ENCODE peak calls at places on chromosomes 5 and 9, in four cellular contexts. One of them, this sample, is unnamed.

GRCh38 chr9:93473411-93473810 is 20.0 kb upstream of the FAM120AOS start:
- DNase-seq in kidney glomerular epithelial cell: no peak
- DNase-seq in RWPE2: no peak
- DNase-seq in CD8-positive, alpha-beta memory T cell: no peak
- DNase-seq in this sample: no peak

GRCh38 chr9:134275379-134275778 is 50.9 kb upstream of the RXRA start:
- DNase-seq in kidney glomerular epithelial cell: no peak
- DNase-seq in RWPE2: no peak
- DNase-seq in CD8-positive, alpha-beta memory T cell: no peak
- DNase-seq in this sample: no peak

GRCh38 chr9:128093016-128093415 is 25.0 kb downstream of the SLC25A25 start:
- DNase-seq in kidney glomerular epithelial cell: no peak
- DNase-seq in RWPE2: no peak
- DNase-seq in CD8-positive, alpha-beta memory T cell: no peak
- DNase-seq in this sample: no peak

GRCh38 chr5:56589486-56589870 is 225.9 kb upstream of the MAP3K1 start:
- DNase-seq in kidney glomerular epithelial cell: no peak
- DNase-seq in RWPE2: no peak
- DNase-seq in CD8-positive, alpha-beta memory T cell: no peak
- DNase-seq in this sample: no peak

GRCh38 chr9:71816782-71817549 is 48.7 kb upstream of the CEMIP2 start:
- DNase-seq in kidney glomerular epithelial cell: no peak
- DNase-seq in RWPE2: no peak
- DNase-seq in CD8-positive, alpha-beta memory T cell: no peak
- DNase-seq in this sample: no peak

GRCh38 chr5:145495741-145496140 is 339.4 kb downstream of the PRELID2 start:
- DNase-seq in kidney glomerular epithelial cell: peak
- DNase-seq in RWPE2: no peak
- DNase-seq in CD8-positive, alpha-beta memory T cell: no peak
- DNase-seq in this sample: peak

GRCh38 chr9:110919609-110920008 is 118.7 kb downstream of the LPAR1 start:
- DNase-seq in kidney glomerular epithelial cell: peak
- DNase-seq in RWPE2: no peak
- DNase-seq in CD8-positive, alpha-beta memory T cell: no peak
- DNase-seq in this sample: no peak

GRCh38 chr5:157168286-157168685 is 2.2 kb upstream of the GARIN3 start:
- DNase-seq in kidney glomerular epithelial cell: no peak
- DNase-seq in RWPE2: no peak
- DNase-seq in CD8-positive, alpha-beta memory T cell: no peak
- DNase-seq in this sample: no peak

GRCh38 chr9:132943677-132944293 is 631 bp downstream of the TSC1 start:
- DNase-seq in kidney glomerular epithelial cell: no peak
- DNase-seq in RWPE2: no peak
- DNase-seq in CD8-positive, alpha-beta memory T cell: no peak
- DNase-seq in this sample: no peak

GRCh38 chr5:19853616-19854240 is 134.3 kb downstream of the CDH18 start:
- DNase-seq in kidney glomerular epithelial cell: no peak
- DNase-seq in RWPE2: no peak
- DNase-seq in CD8-positive, alpha-beta memory T cell: no peak
- DNase-seq in this sample: peak

GRCh38 chr9:98642661-98643312 is 65.9 kb downstream of the GABBR2 start:
- DNase-seq in kidney glomerular epithelial cell: no peak
- DNase-seq in RWPE2: no peak
- DNase-seq in CD8-positive, alpha-beta memory T cell: no peak
- DNase-seq in this sample: no peak

GRCh38 chr5:55603947-55604346 is 69.2 kb upstream of the PLPP1 start:
- DNase-seq in kidney glomerular epithelial cell: no peak
- DNase-seq in RWPE2: no peak
- DNase-seq in CD8-positive, alpha-beta memory T cell: no peak
- DNase-seq in this sample: no peak

GRCh38 chr9:125755340-125755739 is 8.2 kb downstream of the PBX3 start:
- DNase-seq in kidney glomerular epithelial cell: no peak
- DNase-seq in RWPE2: no peak
- DNase-seq in CD8-positive, alpha-beta memory T cell: no peak
- DNase-seq in this sample: no peak

GRCh38 chr5:169873642-169874041 is 106.7 kb downstream of the INSYN2B start:
- DNase-seq in kidney glomerular epithelial cell: peak
- DNase-seq in RWPE2: no peak
- DNase-seq in CD8-positive, alpha-beta memory T cell: no peak
- DNase-seq in this sample: no peak

GRCh38 chr5:168772466-168772961 is 193.3 kb upstream of the PANK3 start:
- DNase-seq in kidney glomerular epithelial cell: no peak
- DNase-seq in RWPE2: no peak
- DNase-seq in CD8-positive, alpha-beta memory T cell: no peak
- DNase-seq in this sample: no peak

GRCh38 chr9:78325343-78325742 is 28.4 kb downstream of the PSAT1 start:
- DNase-seq in kidney glomerular epithelial cell: no peak
- DNase-seq in RWPE2: no peak
- DNase-seq in CD8-positive, alpha-beta memory T cell: no peak
- DNase-seq in this sample: no peak

GRCh38 chr9:97852399-97853055 is 499 bp upstream of the FOXE1 start:
- DNase-seq in kidney glomerular epithelial cell: no peak
- DNase-seq in RWPE2: no peak
- DNase-seq in CD8-positive, alpha-beta memory T cell: no peak
- DNase-seq in this sample: no peak

GRCh38 chr9:37338218-37338617 is 84.3 kb upstream of the GRHPR start:
- DNase-seq in kidney glomerular epithelial cell: no peak
- DNase-seq in RWPE2: no peak
- DNase-seq in CD8-positive, alpha-beta memory T cell: no peak
- DNase-seq in this sample: no peak

GRCh38 chr5:1946122-1946677 is 63.5 kb upstream of the IRX4 start:
- DNase-seq in kidney glomerular epithelial cell: no peak
- DNase-seq in RWPE2: no peak
- DNase-seq in CD8-positive, alpha-beta memory T cell: no peak
- DNase-seq in this sample: no peak

GRCh38 chr5:34455096-34455495 is 201.0 kb upstream of the RAI14 start:
- DNase-seq in kidney glomerular epithelial cell: peak
- DNase-seq in RWPE2: no peak
- DNase-seq in CD8-positive, alpha-beta memory T cell: no peak
- DNase-seq in this sample: no peak

GRCh38 chr5:151612689-151613427 is 21.7 kb upstream of the FAT2 start:
- DNase-seq in kidney glomerular epithelial cell: peak
- DNase-seq in RWPE2: peak
- DNase-seq in CD8-positive, alpha-beta memory T cell: no peak
- DNase-seq in this sample: no peak

GRCh38 chr5:160520609-160521391 is 99.1 kb downstream of the PTTG1 start:
- DNase-seq in kidney glomerular epithelial cell: peak
- DNase-seq in RWPE2: no peak
- DNase-seq in CD8-positive, alpha-beta memory T cell: no peak
- DNase-seq in this sample: no peak

GRCh38 chr5:9498541-9499497 is 47.1 kb downstream of the SEMA5A start:
- DNase-seq in kidney glomerular epithelial cell: no peak
- DNase-seq in RWPE2: no peak
- DNase-seq in CD8-positive, alpha-beta memory T cell: no peak
- DNase-seq in this sample: no peak

GRCh38 chr9:15079989-15080388 is 169.8 kb upstream of the FREM1 start:
- DNase-seq in kidney glomerular epithelial cell: no peak
- DNase-seq in RWPE2: no peak
- DNase-seq in CD8-positive, alpha-beta memory T cell: no peak
- DNase-seq in this sample: no peak

GRCh38 chr9:114000063-114000454 is 78.0 kb downstream of the AMBP start:
- DNase-seq in kidney glomerular epithelial cell: no peak
- DNase-seq in RWPE2: no peak
- DNase-seq in CD8-positive, alpha-beta memory T cell: no peak
- DNase-seq in this sample: no peak

GRCh38 chr5:62284946-62285891 is 20.8 kb upstream of the KIF2A start:
- DNase-seq in kidney glomerular epithelial cell: no peak
- DNase-seq in RWPE2: no peak
- DNase-seq in CD8-positive, alpha-beta memory T cell: no peak
- DNase-seq in this sample: no peak

GRCh38 chr5:170747851-170748250 is 35.7 kb upstream of the GABRP start:
- DNase-seq in kidney glomerular epithelial cell: no peak
- DNase-seq in RWPE2: no peak
- DNase-seq in CD8-positive, alpha-beta memory T cell: no peak
- DNase-seq in this sample: no peak

GRCh38 chr5:120586646-120587045 is 122.5 kb downstream of the PRR16 start:
- DNase-seq in kidney glomerular epithelial cell: no peak
- DNase-seq in RWPE2: no peak
- DNase-seq in CD8-positive, alpha-beta memory T cell: no peak
- DNase-seq in this sample: no peak

GRCh38 chr5:149646564-149646963 is 65.3 kb downstream of the ARHGEF37 start:
- DNase-seq in kidney glomerular epithelial cell: no peak
- DNase-seq in RWPE2: no peak
- DNase-seq in CD8-positive, alpha-beta memory T cell: peak
- DNase-seq in this sample: no peak

GRCh38 chr5:115351356-115352195 is 55.1 kb upstream of the CCDC112 start:
- DNase-seq in kidney glomerular epithelial cell: peak
- DNase-seq in RWPE2: no peak
- DNase-seq in CD8-positive, alpha-beta memory T cell: no peak
- DNase-seq in this sample: no peak

GRCh38 chr9:123468541-123468940 is 112.5 kb downstream of the CRB2 start:
- DNase-seq in kidney glomerular epithelial cell: no peak
- DNase-seq in RWPE2: no peak
- DNase-seq in CD8-positive, alpha-beta memory T cell: no peak
- DNase-seq in this sample: no peak

GRCh38 chr9:89427621-89428221 is 70.2 kb downstream of the SEMA4D start:
- DNase-seq in kidney glomerular epithelial cell: no peak
- DNase-seq in RWPE2: no peak
- DNase-seq in CD8-positive, alpha-beta memory T cell: peak
- DNase-seq in this sample: no peak

GRCh38 chr9:114777841-114778240 is 28.0 kb downstream of the TNFSF15 start:
- DNase-seq in kidney glomerular epithelial cell: no peak
- DNase-seq in RWPE2: no peak
- DNase-seq in CD8-positive, alpha-beta memory T cell: no peak
- DNase-seq in this sample: no peak

GRCh38 chr9:70791936-70792335 is 329.5 kb downstream of the TRPM3 start:
- DNase-seq in kidney glomerular epithelial cell: no peak
- DNase-seq in RWPE2: no peak
- DNase-seq in CD8-positive, alpha-beta memory T cell: no peak
- DNase-seq in this sample: no peak

GRCh38 chr5:19880430-19880829 is 107.6 kb downstream of the CDH18 start:
- DNase-seq in kidney glomerular epithelial cell: no peak
- DNase-seq in RWPE2: no peak
- DNase-seq in CD8-positive, alpha-beta memory T cell: no peak
- DNase-seq in this sample: no peak